ENCODE peak calls at places on chromosome 15, in five cellular contexts. Z, S, I, L and U are unnamed samples.

GRCh38 chr15:26670116-26670515 is 102.8 kb downstream of the GABRB3 start:
- DNase-seq in Z (no peak), S (no peak), I (no peak), L (no peak), U (no peak)

GRCh38 chr15:34650177-34650576 is 66.7 kb upstream of the GOLGA8B start:
- DNase-seq in Z (peak; percentile 81), S (no peak), I (no peak), L (no peak), U (no peak)

GRCh38 chr15:49372366-49372765 is 50.7 kb upstream of the FGF7 start:
- DNase-seq in Z (no peak), S (peak; percentile 16), I (no peak), L (no peak), U (no peak)

GRCh38 chr15:74482661-74483060 is 21.7 kb upstream of the UBL7 start:
- DNase-seq in Z (peak; percentile 1), S (no peak), I (no peak), L (peak; percentile 24), U (no peak)

GRCh38 chr15:96138985-96139384 is 191.5 kb upstream of the NR2F2 start:
- DNase-seq in Z (no peak), S (no peak), I (no peak), L (no peak), U (no peak)

GRCh38 chr15:51992953-51993352 is 21.4 kb upstream of the LEO1 start:
- DNase-seq in Z (no peak), S (no peak), I (no peak), L (peak; percentile 77), U (no peak)

GRCh38 chr15:88204584-88204983 is 52.0 kb downstream of the NTRK3 start:
- DNase-seq in Z (no peak), S (no peak), I (no peak), L (no peak), U (no peak)

GRCh38 chr15:20348900-20349773 is 192.5 kb downstream of the GOLGA6L6 start:
- DNase-seq in Z (no peak), S (no peak), I (no peak), L (no peak), U (peak; percentile 8)

GRCh38 chr15:83613716-83614115 is 40.2 kb upstream of the ADAMTSL3 start:
- DNase-seq in Z (no peak), S (no peak), I (no peak), L (no peak), U (no peak)

GRCh38 chr15:96122077-96123027 is 208.1 kb upstream of the NR2F2 start:
- DNase-seq in Z (peak; percentile 25), S (no peak), I (no peak), L (peak; percentile 7), U (no peak)

GRCh38 chr15:93180128-93180527 is 91.1 kb upstream of the RGMA start:
- DNase-seq in Z (no peak), S (peak; percentile 26), I (no peak), L (no peak), U (no peak)

GRCh38 chr15:93179072-93179471 is 90.1 kb upstream of the RGMA start:
- DNase-seq in Z (no peak), S (no peak), I (no peak), L (no peak), U (peak; percentile 27)

GRCh38 chr15:93180656-93181055 is 91.6 kb upstream of the RGMA start:
- DNase-seq in Z (no peak), S (peak; percentile 59), I (no peak), L (no peak), U (no peak)

GRCh38 chr15:93179704-93180103 is 90.7 kb upstream of the RGMA start:
- DNase-seq in Z (no peak), S (peak; percentile 27), I (no peak), L (no peak), U (no peak)

GRCh38 chr15:93178371-93178770 is 89.4 kb upstream of the RGMA start:
- DNase-seq in Z (no peak), S (no peak), I (no peak), L (no peak), U (no peak)
- TF ChIP-seq CTCF in Z (no peak), S (no peak), I (no peak), L (no peak), U (no peak)

GRCh38 chr15:78343431-78343830 is 3.3 kb downstream of the CRABP1 start:
- DNase-seq in Z (no peak), S (peak; percentile 51), I (no peak), L (no peak), U (no peak)

GRCh38 chr15:78338756-78339155 is 1.4 kb upstream of the CRABP1 start:
- DNase-seq in Z (no peak), S (no peak), I (no peak), L (no peak), U (no peak)

GRCh38 chr15:78340243-78341056 is at the start of gene CRABP1:
- DNase-seq in Z (no peak), S (peak; percentile 86), I (no peak), L (no peak), U (no peak)

GRCh38 chr15:78339559-78339958 is 594 bp upstream of the CRABP1 start:
- DNase-seq in Z (no peak), S (no peak), I (no peak), L (no peak), U (no peak)

DNA sequence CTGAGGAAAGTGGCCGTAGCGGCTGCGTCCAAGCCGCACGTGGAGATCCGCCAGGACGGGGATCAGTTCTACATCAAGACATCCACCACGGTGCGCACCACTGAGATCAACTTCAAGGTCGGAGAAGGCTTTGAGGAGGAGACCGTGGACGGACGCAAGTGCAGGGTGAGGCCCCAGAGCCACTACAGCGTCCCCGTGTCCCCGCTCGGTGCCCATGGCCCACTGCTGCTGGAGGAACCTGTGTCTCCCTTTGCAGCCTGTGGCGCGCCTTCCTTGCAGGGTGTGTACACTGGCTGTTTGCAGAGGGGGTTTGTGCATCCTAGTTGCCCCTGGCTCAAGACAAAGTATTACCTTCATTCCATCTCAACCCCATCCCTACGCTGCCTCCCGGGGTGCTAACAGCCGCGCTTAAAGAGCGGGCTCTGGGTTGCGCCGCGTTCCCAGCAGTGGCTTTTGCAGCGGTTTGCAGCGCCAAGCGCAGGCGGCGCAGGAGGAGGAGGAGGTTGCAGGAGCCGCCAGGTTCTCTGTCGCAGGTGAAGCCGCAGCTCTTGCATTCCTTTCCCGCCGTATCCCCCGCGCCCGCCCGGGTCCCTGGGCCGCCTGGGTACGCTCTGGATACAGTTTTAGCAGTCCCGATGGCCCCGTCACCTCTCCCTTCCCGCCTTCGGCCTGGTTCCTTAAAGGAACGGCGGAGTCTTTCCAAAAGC is 1.1 kb downstream of the CRABP1 start:
- DNase-seq in Z (no peak), S (peak; percentile 76), I (no peak), L (no peak), U (no peak)
- TF ChIP-seq CTCF in Z (no peak), S (no peak), I (no peak), L (no peak), U (no peak)

DNA sequence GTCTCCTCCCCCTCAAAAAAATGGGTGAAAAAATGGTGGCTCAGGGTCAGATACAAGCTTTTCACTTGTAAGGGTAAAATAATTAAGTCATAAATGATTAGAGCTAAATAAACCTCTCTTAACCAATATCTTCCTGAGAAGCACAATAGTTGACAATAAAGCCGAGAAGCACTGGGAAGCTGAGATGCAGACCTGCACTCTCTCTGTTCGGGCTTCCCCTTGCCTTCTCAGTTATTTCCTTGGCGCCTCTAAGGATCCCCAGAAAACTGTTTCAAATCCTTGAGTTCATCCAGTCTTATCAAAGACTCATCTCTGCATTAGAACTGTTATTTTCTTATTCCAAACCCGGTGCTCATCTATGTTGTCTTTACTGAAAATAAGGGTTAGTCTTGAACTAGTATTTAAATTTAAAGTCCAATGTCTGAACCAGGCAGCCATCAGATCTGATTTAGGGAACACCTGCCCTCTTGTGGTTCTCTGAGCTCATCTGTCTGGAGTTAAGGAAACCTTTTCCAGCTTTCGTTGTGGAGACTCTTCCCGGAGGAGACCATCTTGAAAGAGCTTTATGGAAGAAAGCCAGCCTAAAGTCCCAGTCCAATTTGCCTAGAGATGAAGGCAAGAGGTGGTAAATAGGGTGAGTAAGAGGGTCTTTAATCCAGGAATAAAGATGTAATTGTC is 256.4 kb upstream of the MCTP2 start:
- DNase-seq in Z (peak; percentile 35), S (peak; percentile 75), I (no peak), L (peak; percentile 22), U (no peak)
- TF ChIP-seq CTCF in Z (peak; percentile 59), S (peak; percentile 75), I (peak; percentile 37), L (peak; percentile 48), U (peak; percentile 37)

GRCh38 chr15:40785158-40785557 is 15.4 kb downstream of the C15orf62 start:
- DNase-seq in Z (no peak), S (no peak), I (no peak), L (no peak), U (no peak)
- TF ChIP-seq CTCF in Z (no peak), S (no peak), I (peak; percentile 3), L (peak; percentile 16), U (no peak)

DNA sequence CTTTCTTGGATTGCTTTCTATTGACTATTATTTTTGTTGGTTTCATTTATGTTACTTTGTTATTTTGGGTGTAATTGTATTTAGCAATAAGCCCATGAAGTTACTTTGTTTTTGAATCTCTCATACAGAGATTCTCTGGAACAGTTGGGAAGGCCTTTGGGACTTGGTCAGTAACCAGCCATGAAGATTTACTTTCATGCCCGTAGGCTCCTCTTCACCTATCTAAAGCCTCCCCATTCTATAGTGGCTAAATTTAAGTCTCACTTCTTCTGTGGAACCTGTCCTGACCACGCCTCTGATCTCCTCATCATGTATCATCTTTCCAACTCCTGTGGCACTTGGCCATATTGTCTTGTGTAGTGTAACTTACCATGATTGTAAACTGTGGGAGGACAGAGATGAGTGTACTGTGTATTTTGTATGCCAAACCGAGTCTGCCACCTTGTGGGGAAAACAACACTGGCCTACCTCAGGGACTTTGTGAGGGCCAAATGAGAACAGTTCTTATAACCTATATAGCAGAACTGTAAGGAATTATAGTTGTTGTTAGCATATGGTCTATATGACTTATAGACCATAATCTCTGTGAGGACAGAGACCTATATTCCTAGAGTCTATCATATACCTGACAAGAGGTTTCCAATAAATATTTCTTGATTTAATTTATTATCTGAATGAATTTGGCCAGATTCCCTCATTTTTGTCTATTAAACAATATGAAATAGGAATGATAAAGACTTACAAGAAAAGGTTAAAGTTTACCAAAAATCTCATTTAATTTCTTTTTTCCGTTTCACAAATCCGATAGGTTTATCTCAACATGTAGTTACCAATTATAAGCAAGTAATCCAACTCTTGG is 75.0 kb downstream of the STARD9 start:
- DNase-seq in Z (peak; percentile 78), S (peak; percentile 69), I (peak; percentile 66), L (peak; percentile 63), U (peak; percentile 55)
- TF ChIP-seq CTCF in Z (peak; percentile 90), S (peak; percentile 83), I (peak; percentile 86), L (peak; percentile 82), U (peak; percentile 47)

GRCh38 chr15:67838789-67839332 is 984 bp downstream of the RNU6-1 start:
- DNase-seq in Z (no peak), S (peak; percentile 87), I (no peak), L (peak; percentile 56), U (peak; percentile 39)
- TF ChIP-seq CTCF in Z (no peak), S (peak; percentile 19), I (no peak), L (peak; percentile 26), U (no peak)

GRCh38 chr15:56017920-56018319 is 24.5 kb upstream of the NEDD4 start:
- DNase-seq in Z (no peak), S (no peak), I (no peak), L (peak; percentile 83), U (no peak)
- TF ChIP-seq CTCF in Z (peak; percentile 21), S (peak; percentile 8), I (peak; percentile 21), L (peak; percentile 45), U (no peak)